ENCODE peak calls at places on chromosomes 13 and 19, in six cellular contexts. O is A549, B is dorsolateral prefrontal cortex, H is tibial nerve, E is mesothelial cell of epicardium, L is neural crest cell. F is an unnamed sample.

GRCh38 chr19:16001481-16002312 is 52.9 kb downstream of the OR10H4 start:
- DNase-seq in B (no peak), E (no peak), O (no peak), L (no peak), H (peak), F (peak)

GRCh38 chr13:61812286-61812685 is 396.6 kb upstream of the PCDH20 start:
- DNase-seq in O (no peak), B (no peak), L (no peak), H (no peak), E (no peak), F (no peak)

GRCh38 chr19:11330103-11330502 is 9.4 kb downstream of the RAB3D start:
- DNase-seq in H (no peak), L (no peak), E (no peak), O (no peak), B (no peak), F (no peak)

GRCh38 chr19:47095707-47096704 is 17.6 kb downstream of the ZC3H4 start:
- DNase-seq in E (no peak), B (no peak), H (no peak), L (no peak), O (peak), F (no peak)

GRCh38 chr13:21996049-21996448 is 325.2 kb downstream of the FGF9 start:
- DNase-seq in O (no peak), L (no peak), E (no peak), B (no peak), H (no peak), F (no peak)

GRCh38 chr13:108086678-108087077 is 128.7 kb downstream of the LIG4 start:
- DNase-seq in O (peak), B (no peak), H (no peak), E (no peak), L (no peak), F (no peak)

GRCh38 chr19:48085904-48086864 is 24.4 kb downstream of the PLA2G4C start:
- DNase-seq in L (no peak), O (no peak), B (peak), H (no peak), E (no peak), F (no peak)

GRCh38 chr13:89930861-89931260 is 1416.6 kb upstream of the MIR17HG start:
- DNase-seq in L (no peak), O (no peak), H (no peak), E (no peak), B (no peak), F (no peak)

GRCh38 chr19:17743874-17744273 is 7.4 kb upstream of the FCHO1 start:
- DNase-seq in O (peak), E (no peak), B (no peak), L (no peak), H (no peak), F (no peak)

GRCh38 chr19:32916969-32917611 is 47.5 kb upstream of the SLC7A9 start:
- DNase-seq in L (no peak), O (no peak), H (no peak), B (no peak), E (no peak), F (no peak)

GRCh38 chr19:36392916-36393673 is 14.1 kb upstream of the ZFP14 start:
- DNase-seq in E (no peak), B (no peak), H (no peak), O (peak), L (no peak), F (no peak)

GRCh38 chr13:77702364-77702763 is 4.9 kb downstream of the SLAIN1 start:
- DNase-seq in H (no peak), L (no peak), O (no peak), E (no peak), B (no peak), F (no peak)

GRCh38 chr19:13057147-13057572 is 45.5 kb downstream of the LYL1 start:
- DNase-seq in O (no peak), B (no peak), L (no peak), H (no peak), E (no peak), F (no peak)

GRCh38 chr19:10315335-10316214 is at the start of gene FDX2:
- DNase-seq in B (peak), L (peak), O (peak), H (peak), E (peak), F (peak)

GRCh38 chr13:30881931-30882899 is 23.9 kb upstream of the MEDAG start:
- DNase-seq in O (no peak), E (no peak), L (no peak), B (no peak), H (no peak), F (no peak)

GRCh38 chr13:65656740-65657329 is 1573.3 kb downstream of the PCDH9 start:
- DNase-seq in O (peak), B (no peak), L (no peak), E (no peak), H (no peak), F (no peak)

GRCh38 chr13:73058432-73058740 is 419 bp upstream of the KLF5 start:
- DNase-seq in L (no peak), E (no peak), O (no peak), B (no peak), H (no peak), F (no peak)

GRCh38 chr13:94115054-94115453 is 364.4 kb downstream of the DCT start:
- DNase-seq in E (no peak), H (no peak), L (no peak), B (no peak), O (no peak), F (no peak)

GRCh38 chr13:75357576-75358295 is 124.2 kb downstream of the TBC1D4 start:
- DNase-seq in E (no peak), B (no peak), L (peak), H (no peak), O (peak), F (no peak)

GRCh38 chr19:5436101-5436947 is 18.9 kb upstream of the ZNRF4 start:
- DNase-seq in O (peak), B (peak), E (peak), H (no peak), L (peak), F (peak)

GRCh38 chr13:108734676-108735075 is 105.3 kb downstream of the MYO16 start:
- DNase-seq in E (no peak), H (no peak), L (no peak), B (no peak), O (peak), F (no peak)

GRCh38 chr19:35507561-35507960 is 5.9 kb downstream of the DMKN start:
- DNase-seq in L (no peak), O (no peak), H (no peak), B (no peak), E (no peak), F (no peak)

GRCh38 chr19:35295792-35296462 is 4.0 kb downstream of the MAG start:
- DNase-seq in B (no peak), E (no peak), H (no peak), O (no peak), L (no peak), F (peak)

GRCh38 chr13:69565334-69565733 is 542.3 kb upstream of the ATXN8OS start:
- DNase-seq in H (no peak), O (peak), L (no peak), E (no peak), B (no peak), F (no peak)

GRCh38 chr13:32381539-32381938 is 46.4 kb downstream of the N4BP2L1 start:
- DNase-seq in O (peak), H (peak), L (no peak), E (no peak), B (no peak), F (no peak)

GRCh38 chr13:103195762-103196161 is 129.5 kb upstream of the SLC10A2 start:
- DNase-seq in O (no peak), L (no peak), H (no peak), E (no peak), B (no peak), F (no peak)

GRCh38 chr13:65472336-65472735 is 1757.8 kb downstream of the PCDH9 start:
- DNase-seq in B (no peak), E (no peak), O (no peak), H (no peak), L (no peak), F (no peak)

GRCh38 chr19:15123031-15123890 is 16.1 kb downstream of the SYDE1 start:
- DNase-seq in B (peak), H (no peak), O (no peak), L (no peak), E (no peak), F (no peak)

GRCh38 chr13:52707375-52707774 is 32.2 kb downstream of the CNMD start:
- DNase-seq in O (no peak), H (no peak), E (no peak), L (no peak), B (no peak), F (no peak)

GRCh38 chr13:100163375-100163774 is 74.5 kb downstream of the PCCA start:
- DNase-seq in B (no peak), L (no peak), E (no peak), H (no peak), O (no peak), F (no peak)

GRCh38 chr19:46932346-46932745 is 71.5 kb downstream of the ARHGAP35 start:
- DNase-seq in O (no peak), E (no peak), L (no peak), H (no peak), B (no peak), F (no peak)

DNA sequence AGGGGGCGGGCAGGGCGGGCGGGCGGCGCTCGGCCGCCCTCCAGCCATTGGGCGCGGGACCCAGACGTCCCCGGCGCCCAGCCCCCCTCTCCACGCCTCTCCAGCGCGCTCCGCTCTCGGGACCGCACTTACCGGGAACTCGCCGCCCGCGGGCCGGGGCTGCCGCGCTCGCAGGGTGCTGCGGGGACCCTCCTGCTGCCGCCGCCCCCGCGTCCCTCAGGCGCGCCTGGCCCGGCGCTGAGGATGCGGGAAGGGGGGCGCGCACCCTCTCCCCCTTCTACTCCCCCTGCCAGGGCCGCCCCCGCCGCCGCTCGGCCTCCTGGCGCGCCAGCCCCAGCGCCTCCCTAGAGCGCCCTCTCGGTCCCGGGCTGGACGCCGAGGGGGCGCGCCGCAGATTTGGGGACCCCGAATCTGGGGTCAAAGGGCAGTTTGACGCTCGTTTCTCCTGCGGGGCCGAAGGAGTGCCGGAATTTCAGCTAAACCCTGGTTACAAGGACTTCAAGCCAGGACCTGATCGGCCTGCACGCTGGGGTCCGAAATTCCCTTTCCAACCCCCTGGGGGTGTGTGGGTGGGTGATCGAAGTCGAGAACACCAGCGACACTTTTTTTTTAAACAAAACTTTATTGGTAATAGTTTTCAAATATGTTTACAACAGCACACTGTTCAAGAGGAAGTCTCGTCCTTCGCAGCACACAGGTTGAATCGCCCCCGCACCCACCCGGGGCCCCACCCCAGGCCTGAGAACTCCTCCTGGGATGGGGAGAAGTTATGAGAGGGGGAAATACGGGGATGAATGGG is 734 bp upstream of the SAMD1 start:
- DNase-seq in O (peak), H (peak), E (peak), L (peak), B (no peak), F (peak)
- TF ChIP-seq CTCF in O (peak), H (no peak), E (no peak), L (peak), B (peak), F (peak)

GRCh38 chr13:25463496-25463895 is 91.7 kb downstream of the ATP8A2 start:
- DNase-seq in B (no peak), O (no peak), L (no peak), E (no peak), H (no peak), F (no peak)

GRCh38 chr13:25466880-25467279 is 95.1 kb downstream of the ATP8A2 start:
- DNase-seq in B (no peak), H (no peak), L (no peak), O (no peak), E (no peak), F (no peak)

GRCh38 chr13:25469179-25469545 is 97.4 kb downstream of the ATP8A2 start:
- DNase-seq in B (no peak), L (no peak), O (no peak), H (no peak), E (no peak), F (no peak)

GRCh38 chr13:25473864-25474263 is 102.1 kb downstream of the ATP8A2 start:
- DNase-seq in B (no peak), E (no peak), L (no peak), O (no peak), H (no peak), F (no peak)

DNA sequence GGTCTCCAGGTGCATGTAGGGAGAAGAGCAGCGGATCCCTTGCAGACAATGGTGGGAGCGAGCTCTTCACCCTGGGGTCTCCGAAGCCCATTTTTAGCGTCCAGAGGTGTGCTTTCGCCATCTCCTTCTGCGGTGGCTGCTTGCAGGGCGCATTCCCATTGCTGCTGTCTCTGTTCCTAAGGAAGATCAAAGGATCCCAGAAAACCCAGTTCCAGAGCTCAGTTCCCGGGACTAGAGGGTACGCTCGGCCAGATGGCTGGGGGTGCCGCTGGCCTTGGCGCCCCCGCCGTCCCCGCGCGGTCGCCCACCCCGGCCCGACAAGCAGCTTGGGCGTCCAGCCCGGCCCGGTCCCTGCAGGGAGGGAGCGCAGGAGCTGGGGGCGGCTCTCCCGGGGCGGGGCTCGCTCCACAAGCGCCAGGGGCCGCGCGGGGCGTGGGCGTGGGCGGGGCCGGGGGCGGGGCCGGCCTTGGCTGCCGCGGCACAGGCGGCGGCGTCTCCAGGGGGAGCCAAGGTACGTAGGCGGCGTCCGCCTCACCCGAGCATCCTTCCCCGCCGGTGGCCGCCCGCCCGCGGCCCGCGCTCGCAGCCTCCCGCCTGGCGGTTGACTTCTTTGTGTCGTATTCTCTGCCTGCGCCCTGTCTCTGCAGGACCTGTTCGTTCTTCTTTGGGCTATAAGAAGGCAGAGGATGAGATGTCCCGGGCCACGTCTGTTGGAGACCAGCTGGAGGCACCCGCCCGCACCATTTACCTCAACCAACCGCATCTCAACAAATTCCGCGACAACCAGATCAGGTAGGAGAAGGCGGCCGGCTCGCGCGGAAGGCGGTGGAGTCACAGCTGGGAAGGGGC is 96.8 kb downstream of the ATP8A2 start:
- DNase-seq in B (no peak), L (peak), E (peak), O (no peak), H (no peak), F (peak)
- TF ChIP-seq CTCF in B (no peak), L (peak), E (no peak), O (no peak), H (no peak), F (no peak)

GRCh38 chr13:88005188-88005587 is 334.0 kb downstream of the SLITRK5 start:
- DNase-seq in O (no peak), E (no peak), H (no peak), B (no peak), L (no peak), F (no peak)
- TF ChIP-seq CTCF in O (no peak), E (no peak), H (no peak), B (no peak), L (no peak), F (no peak)

DNA sequence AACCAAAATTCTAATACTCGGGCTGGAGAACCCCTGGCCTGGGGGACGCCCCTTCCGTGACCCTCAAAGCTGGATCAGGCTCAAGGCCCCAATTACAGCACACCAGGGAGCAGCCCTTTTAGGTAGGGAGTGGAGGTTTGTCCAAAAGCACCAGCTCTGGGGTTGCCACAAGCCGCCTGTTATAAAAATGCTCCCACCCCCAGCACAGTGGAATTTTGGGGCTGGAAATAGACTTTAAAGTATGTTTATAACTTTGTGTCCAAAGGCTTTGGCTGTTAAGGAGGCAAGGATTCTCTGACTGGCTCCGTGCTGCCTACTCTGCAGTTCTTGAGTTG is 564 bp upstream of the GMIP start:
- DNase-seq in O (no peak), L (no peak), B (no peak), E (no peak), H (no peak), F (no peak)
- TF ChIP-seq CTCF in O (peak), L (no peak), B (no peak), E (peak), H (peak), F (no peak)

GRCh38 chr13:111153279-111153976 is 38.3 kb downstream of the ARHGEF7 start:
- DNase-seq in E (peak), B (peak), H (peak), O (peak), L (peak), F (peak)
- TF ChIP-seq CTCF in E (no peak), B (peak), H (peak), O (no peak), L (peak), F (peak)

GRCh38 chr19:23440207-23440606 is 44.9 kb upstream of the ZNF91 start:
- DNase-seq in H (no peak), E (no peak), B (no peak), L (no peak), O (peak), F (no peak)

GRCh38 chr19:23437901-23438300 is 42.6 kb upstream of the ZNF91 start:
- DNase-seq in O (no peak), E (no peak), B (no peak), L (no peak), H (no peak), F (no peak)

GRCh38 chr19:23436318-23436717 is 41.0 kb upstream of the ZNF91 start:
- DNase-seq in H (no peak), E (no peak), L (no peak), B (no peak), O (no peak), F (no peak)

GRCh38 chr19:23439623-23440022 is 44.4 kb upstream of the ZNF91 start:
- DNase-seq in B (no peak), E (no peak), H (no peak), L (no peak), O (peak), F (no peak)

DNA sequence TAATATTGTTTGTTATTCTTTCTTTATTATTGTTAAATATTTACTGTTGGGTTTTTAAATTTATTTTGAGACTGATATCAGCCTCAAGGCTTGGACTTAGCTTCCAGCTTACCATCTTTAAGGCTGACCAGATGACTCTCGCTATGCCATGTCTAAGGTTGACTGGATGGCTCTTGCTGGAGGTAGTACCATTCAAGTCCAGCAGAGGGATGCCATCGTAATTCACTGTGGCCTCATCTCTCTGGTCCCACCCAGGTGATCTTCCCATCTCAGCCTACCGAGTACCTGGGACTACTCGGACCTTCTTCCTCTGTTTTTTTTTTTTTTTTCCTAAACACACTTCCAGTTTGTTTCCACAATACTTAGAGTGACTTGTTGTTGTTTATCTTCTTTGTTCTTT is 41.7 kb upstream of the ZNF91 start:
- DNase-seq in B (no peak), H (no peak), O (peak), E (no peak), L (no peak), F (no peak)
- TF ChIP-seq CTCF in B (no peak), H (no peak), O (no peak), E (no peak), L (peak), F (peak)

GRCh38 chr19:3599776-3600183 is 6.9 kb downstream of the TBXA2R start:
- DNase-seq in L (no peak), O (no peak), E (no peak), H (no peak), B (no peak), F (no peak)
- TF ChIP-seq CTCF in L (no peak), O (no peak), E (no peak), H (no peak), B (no peak), F (no peak)

GRCh38 chr19:39197808-39198207 is 1.0 kb downstream of the NCCRP1 start:
- DNase-seq in O (no peak), H (no peak), E (no peak), L (no peak), B (no peak), F (no peak)
- TF ChIP-seq CTCF in O (peak), H (no peak), E (no peak), L (no peak), B (no peak), F (no peak)

GRCh38 chr19:57527136-57527881 is at the start of gene ZNF549:
- DNase-seq in O (peak), H (peak), L (peak), E (peak), B (peak), F (peak)
- TF ChIP-seq CTCF in O (no peak), H (peak), L (no peak), E (no peak), B (no peak), F (no peak)